ENCODE peak calls at places on chromosomes 12 and 14, in nine cellular contexts. H is upper lobe of right lung; I is breast epithelium; L is kidney; M is right lobe of liver; G is CD4-positive, CD25-positive, alpha-beta regulatory T cell; Z is NT2/D1; T is ovary; Q is PC-3. O is an unnamed sample.

GRCh38 chr12:29574500-29574899 is 77.0 kb upstream of the OVCH1 start:
- DNase-seq in Z (no peak), L (no peak), I (no peak), T (no peak), M (no peak), Q (no peak), H (no peak), G (no peak), O (no peak)

GRCh38 chr14:19878029-19878642 is 3.2 kb downstream of the OR4K2 start:
- DNase-seq in M (no peak), Q (peak; percentile 67), I (no peak), H (no peak), L (no peak), Z (no peak), T (no peak), G (peak; percentile 39), O (no peak)

GRCh38 chr12:18296909-18297280 is 35.6 kb downstream of the PIK3C2G start:
- DNase-seq in I (no peak), T (no peak), M (no peak), Q (no peak), H (no peak), G (no peak), Z (no peak), L (no peak), O (no peak)

GRCh38 chr14:102089621-102090343 is 2.9 kb upstream of the HSP90AA1 start:
- DNase-seq in Z (no peak), G (no peak), H (peak; percentile 51), T (no peak), M (peak; percentile 42), Q (no peak), I (no peak), L (no peak), O (no peak)

GRCh38 chr12:11836282-11836963 is 186.9 kb downstream of the ETV6 start:
- DNase-seq in Q (no peak), Z (no peak), L (no peak), I (no peak), T (no peak), M (no peak), G (no peak), H (peak; percentile 75), O (no peak)

GRCh38 chr12:38905480-38906351 is at the start of gene CPNE8:
- DNase-seq in L (peak; percentile 95), Q (peak; percentile 59), H (peak; percentile 93), I (peak; percentile 72), M (peak; percentile 92), T (peak; percentile 84), G (peak; percentile 58), Z (peak; percentile 35), O (no peak)

GRCh38 chr14:21039059-21039422 is 3.1 kb upstream of the RNASE7 start:
- DNase-seq in Q (no peak), M (peak; percentile 92), H (peak; percentile 75), G (no peak), T (peak; percentile 89), I (peak; percentile 83), L (peak; percentile 87), Z (no peak), O (no peak)

GRCh38 chr12:88870000-88870737 is 289.9 kb upstream of the KITLG start:
- DNase-seq in T (no peak), Z (no peak), Q (no peak), I (no peak), G (no peak), M (no peak), H (no peak), L (no peak), O (no peak)

GRCh38 chr12:21800011-21800410 is 25.5 kb upstream of the KCNJ8 start:
- DNase-seq in T (no peak), M (no peak), G (no peak), Z (no peak), H (no peak), Q (no peak), I (no peak), L (no peak), O (no peak)

GRCh38 chr14:82412545-82412944 is 878.9 kb upstream of the SEL1L start:
- DNase-seq in T (no peak), I (no peak), M (no peak), H (no peak), Z (no peak), Q (no peak), L (no peak), G (no peak), O (no peak)

GRCh38 chr14:75188520-75189267 is 12.3 kb upstream of the TMED10 start:
- DNase-seq in Q (no peak), M (no peak), I (no peak), G (no peak), H (no peak), T (no peak), Z (no peak), L (no peak), O (no peak)

GRCh38 chr12:56518570-56518969 is 3.0 kb upstream of the RBMS2 start:
- DNase-seq in I (no peak), H (no peak), M (no peak), T (no peak), Z (no peak), Q (peak; percentile 94), L (no peak), G (no peak), O (no peak)

GRCh38 chr14:39122330-39123138 is 8.4 kb downstream of the GEMIN2 start:
- DNase-seq in Q (no peak), G (no peak), H (no peak), I (no peak), Z (no peak), M (no peak), L (no peak), T (no peak), O (no peak)

GRCh38 chr12:65875635-65876034 is 51.4 kb downstream of the HMGA2 start:
- DNase-seq in Q (no peak), T (peak; percentile 41), I (no peak), G (no peak), Z (no peak), L (no peak), M (no peak), H (no peak), O (no peak)

DNA sequence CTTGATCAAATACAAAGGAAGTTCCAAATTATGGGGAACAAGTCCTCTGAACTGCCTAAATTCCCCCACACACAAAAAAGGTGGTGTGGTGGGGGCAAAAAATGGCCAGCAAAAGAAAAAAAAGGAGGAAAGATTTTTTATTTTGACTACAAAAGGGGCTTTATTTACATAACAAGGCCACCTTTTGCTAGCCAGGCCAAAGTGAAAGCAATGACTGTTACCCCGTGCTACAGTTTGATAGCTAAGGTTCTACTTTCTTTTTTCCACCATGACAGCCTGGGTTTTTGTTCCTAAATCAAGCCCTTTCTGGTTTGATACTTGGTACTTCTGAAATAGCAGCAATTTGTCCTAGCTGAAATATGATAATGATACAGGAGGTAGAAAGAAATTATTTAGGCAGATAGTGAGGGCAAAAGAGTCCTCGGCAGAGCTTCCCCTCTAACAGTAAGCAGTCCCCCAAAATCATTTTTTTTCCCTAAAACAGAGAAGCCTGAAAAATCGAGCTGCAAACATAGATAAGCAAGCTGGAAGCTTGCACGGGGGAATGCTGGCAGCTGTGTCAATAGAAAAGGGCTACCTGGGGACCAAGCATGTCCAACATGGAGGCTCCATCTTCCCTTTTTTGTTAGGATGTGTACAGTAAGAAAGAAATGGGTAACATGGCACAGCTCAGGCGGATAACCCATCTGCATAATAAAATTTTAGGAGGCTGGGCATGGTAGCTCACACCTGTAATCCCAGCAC is 8.9 kb upstream of the B4GALNT1 start:
- DNase-seq in T (no peak), I (no peak), Q (no peak), L (no peak), Z (no peak), M (no peak), H (no peak), G (no peak), O (no peak)
- H3K4me1 ChIP-seq in T (no peaks in the 10 kb centered on the region), I (no peaks in the 10 kb centered on the region), Q (no peaks in the 10 kb centered on the region), L (no peaks in the 10 kb centered on the region), Z (peaks cover 2% of the 10 kb centered on the region), M (no peaks in the 10 kb centered on the region), H (no peaks in the 10 kb centered on the region), G (no peaks in the 10 kb centered on the region), O (no peaks in the 10 kb centered on the region)

DNA sequence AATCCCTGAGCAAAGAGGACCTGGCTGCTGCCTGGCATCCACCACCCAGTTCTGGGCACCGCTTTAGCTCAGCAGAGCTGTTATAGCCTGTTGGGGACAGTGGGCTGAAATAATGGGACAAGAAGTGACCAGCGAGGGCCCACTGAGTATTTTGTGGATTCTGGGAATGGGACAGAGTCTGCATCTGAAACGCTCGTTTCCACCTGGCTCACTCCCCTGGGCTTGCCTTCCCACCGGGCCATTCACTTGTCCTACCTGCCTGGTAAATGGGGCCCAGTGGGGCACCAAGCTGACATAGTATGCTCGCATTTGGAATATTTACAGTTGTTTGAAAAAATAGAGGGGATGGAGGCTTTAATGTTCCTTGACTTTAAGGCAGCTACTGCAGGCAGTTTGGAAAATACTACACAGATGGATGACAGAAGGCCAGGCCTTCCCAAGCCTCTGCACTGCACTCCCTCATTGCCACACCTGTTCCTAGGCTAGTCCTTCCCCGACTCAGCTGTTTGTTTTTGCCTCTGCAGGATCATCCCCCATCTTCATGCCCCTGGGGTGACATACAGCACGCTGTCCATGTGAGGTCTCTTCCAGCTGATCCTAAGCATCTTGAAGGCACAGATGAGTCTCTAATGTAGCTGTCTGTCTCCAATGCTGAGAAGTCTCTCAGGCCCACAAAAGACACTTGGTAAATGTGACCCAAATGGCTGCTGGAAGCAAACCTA is 61.3 kb upstream of the DICER1 start:
- DNase-seq in L (no peak), T (no peak), Z (no peak), Q (no peak), H (no peak), G (no peak), I (no peak), M (no peak), O (no peak)
- H3K4me3 ChIP-seq in L (no peak overlapping the region), T (no peak overlapping the region), Z (no peak overlapping the region), Q (no peak overlapping the region), H (no peak overlapping the region), G (no peak overlapping the region), I (no peak overlapping the region), M (no peak overlapping the region), O (no peak overlapping the region)

DNA sequence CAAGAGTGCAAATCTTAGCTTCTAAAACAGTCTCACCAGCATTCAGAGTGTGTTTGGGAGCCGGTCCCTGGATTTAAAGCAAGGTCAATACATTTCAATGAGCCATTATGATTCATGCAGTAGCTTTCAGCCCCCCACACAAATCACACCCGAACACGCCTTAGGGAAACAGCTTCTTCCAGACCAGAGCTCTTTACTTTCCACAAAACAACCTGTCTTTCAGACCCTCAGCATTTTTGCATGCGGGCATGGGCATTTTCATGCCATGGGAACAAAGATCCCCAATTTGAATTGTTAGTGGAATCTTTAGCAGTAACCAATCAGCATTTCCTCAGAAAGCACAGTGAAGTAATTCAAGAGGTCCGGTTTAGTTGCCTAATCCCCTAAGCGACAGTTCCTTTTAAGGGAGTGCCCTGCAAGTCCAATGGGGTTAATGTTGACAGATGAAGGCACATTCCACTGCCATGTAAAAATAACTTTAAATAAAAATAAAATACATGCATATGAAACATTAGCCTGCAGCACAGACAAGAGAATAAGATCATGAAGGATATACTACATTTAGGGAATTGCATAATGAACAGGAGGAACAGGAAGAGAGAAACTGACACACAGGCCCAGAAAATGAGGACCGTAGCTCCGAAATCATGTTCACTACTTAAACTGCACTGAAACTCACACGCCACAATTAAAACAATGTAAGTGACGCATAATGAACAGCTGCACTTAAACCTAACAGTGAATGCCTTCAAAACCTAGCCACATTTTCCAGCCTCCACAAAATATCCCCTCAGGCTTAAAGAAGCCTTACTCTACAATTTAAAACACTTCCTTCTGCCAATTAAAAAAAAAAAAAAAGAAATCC is 4.0 kb downstream of the VPS37B start:
- DNase-seq in L (no peak), Q (peak; percentile 88), G (no peak), T (no peak), M (no peak), Z (peak; percentile 87), H (no peak), I (no peak), O (no peak)
- H3K4me1 ChIP-seq in L (peaks cover 48% of the 10 kb centered on the region), Q (peaks cover 80% of the 10 kb centered on the region), G (peaks cover 85% of the 10 kb centered on the region), T (peaks cover 18% of the 10 kb centered on the region), M (no peaks in the 10 kb centered on the region), Z (peaks cover 19% of the 10 kb centered on the region), H (peaks cover 77% of the 10 kb centered on the region), I (peaks cover 54% of the 10 kb centered on the region), O (peaks cover 14% of the 10 kb centered on the region)

GRCh38 chr12:68933564-68933893 is 558 bp upstream of the CPM start:
- DNase-seq in L (no peak), Q (no peak), H (no peak), Z (no peak), G (no peak), M (no peak), T (no peak), I (no peak), O (no peak)
- H3K4me3 ChIP-seq in L (peak overlapping the region; percentile 84), Q (peak overlapping the region; percentile 83), H (peak overlapping the region; percentile 81), Z (peak overlapping the region; percentile 59), G (peak overlapping the region; percentile 63), M (peak overlapping the region; percentile 75), T (peak overlapping the region; percentile 58), I (peak overlapping the region; percentile 66), O (peak overlapping the region; percentile 48)

O was measured in iPS DF 6.9.